ENCODE peak calls at places on chromosome 16, in six cellular contexts. T is anterior cingulate cortex, D is B cell, C is skeletal muscle cell, V is IMR-90, I is memory B cell. A is an unnamed sample.

GRCh38 chr16:89712476-89712805 is 8.3 kb downstream of the VPS9D1 start:
- DNase-seq in T (no peak), D (peak), C (no peak), V (peak), I (no peak), A (no peak)

GRCh38 chr16:31441956-31442355 is 633 bp downstream of the ZNF843 start:
- DNase-seq in T (no peak), D (no peak), C (no peak), V (no peak), I (no peak), A (no peak)

GRCh38 chr16:24717411-24717810 is 12.0 kb upstream of the TNRC6A start:
- DNase-seq in T (no peak), D (no peak), C (no peak), V (peak), I (no peak), A (no peak)

GRCh38 chr16:70455910-70456309 is 1.5 kb downstream of the FCSK start:
- DNase-seq in T (no peak), D (peak), C (no peak), V (no peak), I (no peak), A (no peak)

GRCh38 chr16:84735846-84736586 is 36.2 kb downstream of the USP10 start:
- DNase-seq in T (no peak), D (no peak), C (no peak), V (no peak), I (no peak), A (peak)

GRCh38 chr16:66510711-66511614 is 39.0 kb downstream of the TK2 start:
- DNase-seq in T (no peak), D (no peak), C (no peak), V (no peak), I (no peak), A (no peak)

GRCh38 chr16:80611930-80612327 is 71.1 kb downstream of the DYNLRB2 start:
- DNase-seq in T (no peak), D (no peak), C (no peak), V (no peak), I (no peak), A (no peak)

GRCh38 chr16:89001117-89002027 is 24.4 kb upstream of the CBFA2T3 start:
- DNase-seq in T (no peak), D (no peak), C (no peak), V (no peak), I (no peak), A (no peak)

GRCh38 chr16:4652561-4652960 is 27.9 kb downstream of the MGRN1 start:
- DNase-seq in T (no peak), D (no peak), C (no peak), V (no peak), I (no peak), A (no peak)

GRCh38 chr16:27698746-27699145 is 148.8 kb downstream of the KATNIP start:
- DNase-seq in T (no peak), D (no peak), C (no peak), V (no peak), I (no peak), A (no peak)